ENCODE peak calls at places on chromosomes 13 and 19, in seven cellular contexts. One of them, this sample, is unnamed.

GRCh38 chr13:78022164-78022877 is 103.7 kb upstream of the EDNRB start:
- DNase-seq in prostate gland: no peak
- DNase-seq in GM12878: peak; percentile 90
- DNase-seq in HCT116: no peak
- DNase-seq in K562: no peak
- DNase-seq in transverse colon: peak; percentile 17
- DNase-seq in Panc1: no peak
- DNase-seq in this sample: peak; percentile 76

GRCh38 chr19:54114340-54114826 is 1.1 kb downstream of the TFPT start:
- DNase-seq in prostate gland: peak; percentile 33
- DNase-seq in GM12878: no peak
- DNase-seq in HCT116: no peak
- DNase-seq in K562: no peak
- DNase-seq in transverse colon: peak; percentile 46
- DNase-seq in Panc1: no peak
- DNase-seq in this sample: peak; percentile 90

GRCh38 chr13:51907040-51907732 is 45.4 kb downstream of the CCDC70 start:
- DNase-seq in prostate gland: no peak
- DNase-seq in GM12878: no peak
- DNase-seq in HCT116: no peak
- DNase-seq in K562: no peak
- DNase-seq in transverse colon: no peak
- DNase-seq in Panc1: no peak
- DNase-seq in this sample: no peak

GRCh38 chr13:43159007-43159406 is 135.6 kb downstream of the DNAJC15 start:
- DNase-seq in prostate gland: no peak
- DNase-seq in GM12878: no peak
- DNase-seq in HCT116: no peak
- DNase-seq in K562: no peak
- DNase-seq in transverse colon: no peak
- DNase-seq in Panc1: no peak
- DNase-seq in this sample: no peak

GRCh38 chr13:99829156-99829555 is 142.4 kb downstream of the ZIC5 start:
- DNase-seq in prostate gland: no peak
- DNase-seq in GM12878: no peak
- DNase-seq in HCT116: no peak
- DNase-seq in K562: no peak
- DNase-seq in transverse colon: no peak
- DNase-seq in Panc1: no peak
- DNase-seq in this sample: no peak

GRCh38 chr13:114164681-114165429 is 14.2 kb upstream of the CFAP97D2 start:
- DNase-seq in prostate gland: no peak
- DNase-seq in GM12878: no peak
- DNase-seq in HCT116: no peak
- DNase-seq in K562: no peak
- DNase-seq in transverse colon: no peak
- DNase-seq in Panc1: no peak
- DNase-seq in this sample: no peak

GRCh38 chr13:41411536-41411935 is 45.8 kb upstream of the RGCC start:
- DNase-seq in prostate gland: peak; percentile 13
- DNase-seq in GM12878: no peak
- DNase-seq in HCT116: peak; percentile 23
- DNase-seq in K562: no peak
- DNase-seq in transverse colon: no peak
- DNase-seq in Panc1: no peak
- DNase-seq in this sample: peak; percentile 54

GRCh38 chr13:34867590-34867989 is 74.5 kb upstream of the NBEA start:
- DNase-seq in prostate gland: no peak
- DNase-seq in GM12878: peak; percentile 3
- DNase-seq in HCT116: no peak
- DNase-seq in K562: no peak
- DNase-seq in transverse colon: no peak
- DNase-seq in Panc1: no peak
- DNase-seq in this sample: no peak

GRCh38 chr19:57443121-57443696 is 8.1 kb downstream of the ZNF749 start:
- DNase-seq in prostate gland: no peak
- DNase-seq in GM12878: no peak
- DNase-seq in HCT116: no peak
- DNase-seq in K562: no peak
- DNase-seq in transverse colon: no peak
- DNase-seq in Panc1: no peak
- DNase-seq in this sample: no peak

GRCh38 chr19:56639217-56639616 is 3.7 kb upstream of the SMIM17 start:
- DNase-seq in prostate gland: no peak
- DNase-seq in GM12878: no peak
- DNase-seq in HCT116: no peak
- DNase-seq in K562: peak; percentile 22
- DNase-seq in transverse colon: no peak
- DNase-seq in Panc1: no peak
- DNase-seq in this sample: no peak

GRCh38 chr19:5107432-5108122 is 138.7 kb downstream of the KDM4B start:
- DNase-seq in prostate gland: no peak
- DNase-seq in GM12878: no peak
- DNase-seq in HCT116: no peak
- DNase-seq in K562: no peak
- DNase-seq in transverse colon: no peak
- DNase-seq in Panc1: no peak
- DNase-seq in this sample: no peak

DNA sequence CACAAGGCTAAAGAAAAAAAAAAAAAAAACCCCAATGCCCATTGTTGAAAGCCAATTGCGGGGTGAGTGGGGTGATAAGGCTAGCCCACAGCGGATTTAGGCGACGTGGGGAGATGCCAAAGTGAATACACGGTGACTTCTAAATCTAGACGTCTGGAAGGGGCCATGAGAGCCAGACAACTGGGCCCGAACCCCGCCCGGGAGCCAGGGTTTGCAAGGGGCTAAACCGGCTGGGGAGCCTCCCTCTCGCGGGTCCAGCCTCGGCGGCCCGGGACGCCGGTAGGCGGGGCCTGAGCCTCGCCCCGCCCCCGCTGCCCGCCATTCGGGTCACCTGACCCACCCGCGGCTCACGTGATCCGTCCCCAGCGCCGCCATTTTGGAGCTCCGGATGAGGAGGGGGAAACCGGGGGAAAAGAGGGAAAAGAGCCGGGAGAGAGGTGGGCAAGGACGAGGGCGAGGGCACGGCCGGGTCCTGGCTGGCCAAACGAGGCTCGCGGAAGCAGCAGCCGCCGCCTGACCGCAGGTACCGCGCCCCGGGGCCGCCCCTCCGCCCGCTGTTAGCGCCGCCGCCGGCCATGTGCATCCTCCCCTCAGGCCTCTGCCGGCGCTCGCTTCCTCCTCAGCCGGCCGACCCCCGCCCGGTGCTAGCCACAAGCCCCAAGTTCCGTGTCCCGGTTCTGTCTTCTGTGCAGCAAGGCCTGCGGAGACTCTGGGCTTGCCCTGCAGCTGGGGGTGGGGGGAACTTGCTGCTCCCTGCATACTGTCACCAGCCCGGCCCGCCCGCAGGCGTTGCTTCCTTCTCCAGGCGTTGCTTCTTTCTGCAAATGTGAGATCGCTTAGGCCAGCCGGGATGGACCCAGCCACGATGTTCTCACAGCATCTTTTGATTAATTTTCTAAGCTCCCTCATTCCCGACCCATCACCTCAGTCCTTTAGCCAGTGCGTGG is at the start of gene ZNF507:
- DNase-seq in prostate gland: peak; percentile 62
- DNase-seq in GM12878: no peak
- DNase-seq in HCT116: peak; percentile 47
- DNase-seq in K562: peak; percentile 98
- DNase-seq in transverse colon: peak; percentile 85
- DNase-seq in Panc1: no peak
- DNase-seq in this sample: peak; percentile 94
- TF ChIP-seq CTCF in prostate gland: no peak
- TF ChIP-seq CTCF in GM12878: no peak
- TF ChIP-seq CTCF in HCT116: no peak
- TF ChIP-seq CTCF in K562: peak; percentile 19
- TF ChIP-seq CTCF in transverse colon: no peak
- TF ChIP-seq CTCF in Panc1: peak; percentile 29
- TF ChIP-seq CTCF in this sample: no peak

GRCh38 chr13:23599083-23599925 is 29.1 kb downstream of the TNFRSF19 start:
- DNase-seq in prostate gland: no peak
- DNase-seq in GM12878: no peak
- DNase-seq in HCT116: no peak
- DNase-seq in K562: no peak
- DNase-seq in transverse colon: no peak
- DNase-seq in Panc1: no peak
- DNase-seq in this sample: no peak

GRCh38 chr13:23600534-23600933 is 30.3 kb downstream of the TNFRSF19 start:
- DNase-seq in prostate gland: no peak
- DNase-seq in GM12878: no peak
- DNase-seq in HCT116: no peak
- DNase-seq in K562: no peak
- DNase-seq in transverse colon: no peak
- DNase-seq in Panc1: no peak
- DNase-seq in this sample: no peak

GRCh38 chr13:23600100-23600499 is 29.9 kb downstream of the TNFRSF19 start:
- DNase-seq in prostate gland: no peak
- DNase-seq in GM12878: no peak
- DNase-seq in HCT116: no peak
- DNase-seq in K562: no peak
- DNase-seq in transverse colon: no peak
- DNase-seq in Panc1: no peak
- DNase-seq in this sample: no peak

DNA sequence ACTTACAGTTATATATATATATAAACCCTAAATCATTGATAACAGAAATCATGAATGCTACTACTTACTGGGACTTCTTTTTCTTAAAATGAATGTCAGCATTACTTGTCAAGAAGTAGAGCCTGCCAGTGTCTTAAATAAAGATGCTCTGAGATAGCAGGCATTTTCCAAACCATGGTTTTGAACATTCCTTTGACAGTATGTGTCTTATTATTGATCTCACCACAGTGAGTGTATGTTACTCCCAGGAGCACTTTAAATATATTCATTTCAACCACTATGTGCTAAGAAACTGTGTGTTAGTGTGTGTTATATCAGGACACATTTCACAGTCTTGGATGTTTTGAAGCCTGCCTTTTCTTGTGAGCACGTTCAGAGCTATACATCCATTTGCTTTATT is 28.2 kb downstream of the TNFRSF19 start:
- DNase-seq in prostate gland: no peak
- DNase-seq in GM12878: no peak
- DNase-seq in HCT116: no peak
- DNase-seq in K562: no peak
- DNase-seq in transverse colon: no peak
- DNase-seq in Panc1: no peak
- DNase-seq in this sample: no peak
- H3K36me3 ChIP-seq in prostate gland: no peaks in the 10 kb centered on the region
- H3K36me3 ChIP-seq in GM12878: peaks cover under 1% of the 10 kb centered on the region
- H3K36me3 ChIP-seq in HCT116: no peaks in the 10 kb centered on the region
- H3K36me3 ChIP-seq in K562: no peaks in the 10 kb centered on the region
- H3K36me3 ChIP-seq in transverse colon: no peaks in the 10 kb centered on the region
- H3K36me3 ChIP-seq in Panc1: no peaks in the 10 kb centered on the region
- H3K36me3 ChIP-seq in this sample: no peaks in the 10 kb centered on the region

GRCh38 chr19:13849991-13850909 is 26.7 kb upstream of the NANOS3 start:
- DNase-seq in prostate gland: peak; percentile 77
- DNase-seq in GM12878: no peak
- DNase-seq in HCT116: no peak
- DNase-seq in K562: peak; percentile 80
- DNase-seq in transverse colon: peak; percentile 86
- DNase-seq in Panc1: no peak
- DNase-seq in this sample: peak; percentile 92
- TF ChIP-seq POLR2AphosphoS5 in prostate gland: peak; percentile 61
- TF ChIP-seq POLR2AphosphoS5 in GM12878: no peak
- TF ChIP-seq POLR2AphosphoS5 in HCT116: peak; percentile 35
- TF ChIP-seq POLR2AphosphoS5 in K562: no peak
- TF ChIP-seq POLR2AphosphoS5 in transverse colon: peak; percentile 18
- TF ChIP-seq POLR2AphosphoS5 in Panc1: no peak
- TF ChIP-seq POLR2AphosphoS5 in this sample: peak; percentile 76

GRCh38 chr13:36813226-36813625 is 5.8 kb upstream of the RFXAP start:
- DNase-seq in prostate gland: no peak
- DNase-seq in GM12878: no peak
- DNase-seq in HCT116: no peak
- DNase-seq in K562: no peak
- DNase-seq in transverse colon: no peak
- DNase-seq in Panc1: no peak
- DNase-seq in this sample: no peak

GRCh38 chr13:36817996-36818395 is 1.0 kb upstream of the RFXAP start:
- DNase-seq in prostate gland: no peak
- DNase-seq in GM12878: no peak
- DNase-seq in HCT116: no peak
- DNase-seq in K562: no peak
- DNase-seq in transverse colon: no peak
- DNase-seq in Panc1: no peak
- DNase-seq in this sample: no peak

GRCh38 chr13:36814465-36814864 is 4.6 kb upstream of the RFXAP start:
- DNase-seq in prostate gland: no peak
- DNase-seq in GM12878: no peak
- DNase-seq in HCT116: no peak
- DNase-seq in K562: no peak
- DNase-seq in transverse colon: no peak
- DNase-seq in Panc1: no peak
- DNase-seq in this sample: no peak

GRCh38 chr13:36818483-36819063 is 449 bp upstream of the RFXAP start:
- DNase-seq in prostate gland: no peak
- DNase-seq in GM12878: no peak
- DNase-seq in HCT116: no peak
- DNase-seq in K562: peak; percentile 8
- DNase-seq in transverse colon: no peak
- DNase-seq in Panc1: no peak
- DNase-seq in this sample: no peak

GRCh38 chr13:36815069-36815468 is 4.0 kb upstream of the RFXAP start:
- DNase-seq in prostate gland: no peak
- DNase-seq in GM12878: no peak
- DNase-seq in HCT116: peak; percentile 16
- DNase-seq in K562: peak; percentile 14
- DNase-seq in transverse colon: no peak
- DNase-seq in Panc1: no peak
- DNase-seq in this sample: no peak
- TF ChIP-seq CTCF in prostate gland: no peak
- TF ChIP-seq CTCF in GM12878: peak; percentile 38
- TF ChIP-seq CTCF in HCT116: no peak
- TF ChIP-seq CTCF in K562: peak; percentile 30
- TF ChIP-seq CTCF in transverse colon: no peak
- TF ChIP-seq CTCF in Panc1: peak; percentile 54
- TF ChIP-seq CTCF in this sample: no peak

This sample was measured in spleen.